ENCODE peak calls at places on chromosomes 11 and 22, in seven cellular contexts. B is epithelial cell of esophagus, W is left cardiac atrium, A is neural crest cell, I is T47D, N is Right ventricle myocardium superior, X is M059J. O is an unnamed sample.

GRCh38 chr11:11510939-11511338 is 110.9 kb downstream of the GALNT18 start:
- DNase-seq in X (no peak), I (no peak), W (peak), B (peak), A (no peak), N (no peak), O (peak)

GRCh38 chr11:70506986-70507385 is 108.7 kb downstream of the CTTN start:
- DNase-seq in I (no peak), B (no peak), W (no peak), X (no peak), N (no peak), A (no peak), O (no peak)

GRCh38 chr11:86769219-86769618 is 31.1 kb upstream of the PRSS23 start:
- DNase-seq in I (no peak), B (no peak), X (no peak), W (no peak), A (no peak), N (no peak), O (no peak)

GRCh38 chr11:70467196-70468085 is 69.1 kb downstream of the CTTN start:
- DNase-seq in I (peak), B (peak), W (peak), A (peak), N (peak), X (peak), O (peak)

GRCh38 chr11:64996710-64997380 is at the start of gene BATF2:
- DNase-seq in W (peak), I (peak), A (peak), N (peak), X (peak), B (peak), O (peak)

GRCh38 chr11:12433571-12434061 is 56.2 kb downstream of the PARVA start:
- DNase-seq in B (no peak), A (no peak), N (no peak), W (no peak), X (peak), I (no peak), O (no peak)

GRCh38 chr11:130675456-130675855 is 227.0 kb downstream of the ADAMTS15 start:
- DNase-seq in N (peak), X (peak), W (peak), A (no peak), I (no peak), B (no peak), O (no peak)

GRCh38 chr11:64545605-64546004 is 45.4 kb upstream of the SLC22A12 start:
- DNase-seq in B (peak), I (no peak), W (no peak), A (no peak), X (peak), N (no peak), O (peak)

GRCh38 chr11:129894281-129895125 is 875 bp downstream of the NFRKB start:
- DNase-seq in A (no peak), I (peak), B (peak), W (no peak), X (peak), N (no peak), O (peak)

GRCh38 chr11:47973173-47973572 is 7.2 kb upstream of the PTPRJ start:
- DNase-seq in B (no peak), N (no peak), A (no peak), X (no peak), W (no peak), I (no peak), O (no peak)

GRCh38 chr22:37862570-37863325 is 13.5 kb downstream of the EIF3L start:
- DNase-seq in X (no peak), N (no peak), W (no peak), A (no peak), I (no peak), B (no peak), O (no peak)

GRCh38 chr11:1921576-1922141 is 2.2 kb downstream of the TNNT3 start:
- DNase-seq in N (peak), A (no peak), I (no peak), B (no peak), W (peak), X (no peak), O (no peak)

GRCh38 chr11:19980957-19981669 is 179.2 kb downstream of the DBX1 start:
- DNase-seq in N (no peak), A (no peak), I (peak), X (peak), W (no peak), B (no peak), O (no peak)

GRCh38 chr11:81030186-81030585 is 1589.4 kb upstream of the TENM4 start:
- DNase-seq in N (no peak), X (peak), A (no peak), B (peak), W (no peak), I (no peak), O (peak)

GRCh38 chr11:126317681-126318641 is 14.1 kb downstream of the DCPS start:
- DNase-seq in W (peak), I (no peak), N (peak), B (peak), A (no peak), X (peak), O (peak)

GRCh38 chr11:113260096-113260425 is 54.3 kb upstream of the TTC12 start:
- DNase-seq in N (no peak), W (no peak), X (no peak), I (no peak), B (no peak), A (no peak), O (no peak)

GRCh38 chr11:2651826-2652237 is 48.0 kb downstream of the KCNQ1OT1 start:
- DNase-seq in N (no peak), B (no peak), X (no peak), W (no peak), A (no peak), I (no peak), O (no peak)

GRCh38 chr11:133388975-133389568 is 143.2 kb downstream of the OPCML start:
- DNase-seq in W (no peak), B (no peak), N (no peak), X (no peak), I (no peak), A (no peak), O (no peak)

GRCh38 chr11:13761712-13762111 is 93.2 kb downstream of the FAR1 start:
- DNase-seq in A (no peak), I (no peak), W (no peak), N (no peak), X (peak), B (no peak), O (no peak)

GRCh38 chr11:119612814-119613213 is 116.2 kb downstream of the NECTIN1 start:
- DNase-seq in W (no peak), A (no peak), I (no peak), N (no peak), X (no peak), B (peak), O (peak)

GRCh38 chr22:46150615-46151423 is 493 bp downstream of the PPARA start:
- DNase-seq in X (no peak), I (peak), A (peak), B (no peak), W (peak), N (peak), O (peak)

GRCh38 chr11:108115495-108116140 is 5.7 kb upstream of the ACAT1 start:
- DNase-seq in X (peak), A (no peak), N (peak), W (peak), B (peak), I (no peak), O (peak)

GRCh38 chr22:30014244-30014643 is 66.0 kb upstream of the HORMAD2 start:
- DNase-seq in I (no peak), X (no peak), B (no peak), W (no peak), A (no peak), N (no peak), O (no peak)

GRCh38 chr11:33534575-33534974 is 166.1 kb downstream of the C11orf91 start:
- DNase-seq in N (no peak), I (no peak), A (no peak), X (peak), W (no peak), B (peak), O (peak)

GRCh38 chr11:67370351-67371076 is 2.9 kb downstream of the CLCF1 start:
- DNase-seq in X (no peak), N (no peak), W (no peak), B (no peak), A (no peak), I (no peak), O (no peak)

GRCh38 chr11:67118059-67118766 is 850 bp upstream of the KDM2A start:
- DNase-seq in I (peak), X (no peak), B (peak), W (peak), N (peak), A (no peak), O (no peak)

GRCh38 chr11:68164437-68164836 is 43.2 kb upstream of the CHKA start:
- DNase-seq in X (peak), W (no peak), B (peak), I (no peak), A (no peak), N (no peak), O (peak)

GRCh38 chr11:43984519-43985385 is 42.3 kb downstream of the C11orf96 start:
- DNase-seq in B (no peak), W (peak), N (no peak), X (no peak), I (no peak), A (no peak), O (no peak)

GRCh38 chr11:34468209-34468841 is 29.6 kb downstream of the CAT start:
- DNase-seq in I (peak), X (peak), W (no peak), N (no peak), B (peak), A (no peak), O (peak)

GRCh38 chr22:37664249-37665101 is 6.0 kb downstream of the PDXP start:
- DNase-seq in B (no peak), I (no peak), W (peak), A (no peak), N (no peak), X (no peak), O (no peak)

GRCh38 chr11:105610796-105611361 is 1.0 kb downstream of the GRIA4 start:
- DNase-seq in B (no peak), A (no peak), X (no peak), N (no peak), W (no peak), I (no peak), O (no peak)